ENCODE peak calls at places on chromosomes 11 and 22, in seven cellular contexts. F is IMR-90, C is mesendoderm, W is mesenchymal stem cell, B is trophoblast cell, D is H9, R is H1. L is an unnamed sample.

GRCh38 chr11:38460901-38461300 is 1862.9 kb upstream of the RAG2 start:
- DNase-seq in C (no peak), D (no peak), W (peak; percentile 44), R (no peak), F (peak; percentile 41), B (no peak), L (no peak)

GRCh38 chr22:39707351-39707750 is 136.8 kb downstream of the CACNA1I start:
- DNase-seq in C (no peak), F (no peak), W (no peak), D (no peak), R (no peak), B (no peak), L (no peak)

GRCh38 chr11:105588001-105588400 is 21.9 kb upstream of the GRIA4 start:
- DNase-seq in W (peak; percentile 77), D (no peak), B (peak; percentile 14), F (peak; percentile 83), C (no peak), R (no peak), L (no peak)

GRCh38 chr11:111631666-111632039 is 29.4 kb downstream of the SIK2 start:
- DNase-seq in C (peak; percentile 22), W (peak; percentile 52), R (no peak), D (no peak), F (peak; percentile 88), B (peak; percentile 95), L (no peak)

GRCh38 chr11:99901175-99901574 is 785.9 kb upstream of the ARHGAP42 start:
- DNase-seq in W (no peak), D (no peak), F (no peak), C (no peak), B (no peak), R (no peak), L (no peak)

GRCh38 chr22:39266398-39267030 is 21.7 kb upstream of the PDGFB start:
- DNase-seq in C (no peak), D (no peak), F (peak; percentile 64), R (no peak), W (peak; percentile 44), B (peak; percentile 47), L (no peak)

GRCh38 chr11:34357646-34358257 is at the start of gene ABTB2:
- DNase-seq in R (peak; percentile 98), D (peak; percentile 98), W (peak; percentile 97), F (peak; percentile 96), C (peak; percentile 99), B (peak; percentile 98), L (peak; percentile 96)

GRCh38 chr11:12706531-12707499 is 32.6 kb downstream of the TEAD1 start:
- DNase-seq in R (no peak), D (no peak), C (no peak), B (no peak), W (no peak), F (no peak), L (no peak)

GRCh38 chr11:9838961-9839360 is 175.1 kb downstream of the SWAP70 start:
- DNase-seq in D (no peak), F (no peak), R (no peak), B (peak; percentile 88), C (peak; percentile 61), W (no peak), L (no peak)

DNA sequence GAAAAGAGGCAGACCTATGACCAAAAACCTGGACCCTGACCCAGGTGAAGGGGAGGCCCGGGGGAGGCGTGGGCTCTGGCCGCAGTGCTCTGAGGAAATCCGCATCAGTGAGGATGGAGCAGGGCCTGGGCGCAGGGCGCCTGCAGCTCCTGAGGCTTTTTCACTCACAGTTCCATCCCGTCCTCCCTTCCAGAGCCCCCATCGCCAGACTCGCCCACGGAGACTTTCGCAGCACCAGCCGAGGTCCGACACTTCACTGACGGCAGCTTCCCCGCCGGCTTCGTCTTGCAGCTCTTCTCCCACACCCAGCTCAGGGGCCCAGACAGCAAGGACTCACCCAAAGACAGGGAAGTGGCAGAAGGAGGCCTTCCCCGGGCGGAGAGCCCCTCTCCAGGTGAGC is 5.4 kb downstream of the SPINDOC start:
- DNase-seq in D (no peak), B (no peak), W (no peak), C (no peak), R (no peak), F (no peak), L (no peak)
- H3K4ac ChIP-seq in D (no peak overlapping the region), B (no peak overlapping the region), W (no peak overlapping the region), C (no peak overlapping the region), R (no peak overlapping the region), F (no peak overlapping the region), L (no peak overlapping the region)

GRCh38 chr22:37244114-37244921 is at the start of gene RAC2:
- DNase-seq in W (peak; percentile 72), C (peak; percentile 58), R (no peak), F (peak; percentile 57), B (no peak), D (peak; percentile 73), L (no peak)

GRCh38 chr22:37245740-37246139 is 1.7 kb upstream of the RAC2 start:
- DNase-seq in B (no peak), R (no peak), W (no peak), F (peak; percentile 37), C (no peak), D (no peak), L (no peak)

GRCh38 chr22:37249946-37250345 is 5.9 kb upstream of the RAC2 start:
- DNase-seq in R (no peak), F (no peak), B (no peak), D (peak; percentile 40), W (no peak), C (peak; percentile 41), L (no peak)

GRCh38 chr22:37244922-37245722 is 1.1 kb upstream of the RAC2 start:
- DNase-seq in R (no peak), F (no peak), C (no peak), B (no peak), W (no peak), D (no peak), L (no peak)

DNA sequence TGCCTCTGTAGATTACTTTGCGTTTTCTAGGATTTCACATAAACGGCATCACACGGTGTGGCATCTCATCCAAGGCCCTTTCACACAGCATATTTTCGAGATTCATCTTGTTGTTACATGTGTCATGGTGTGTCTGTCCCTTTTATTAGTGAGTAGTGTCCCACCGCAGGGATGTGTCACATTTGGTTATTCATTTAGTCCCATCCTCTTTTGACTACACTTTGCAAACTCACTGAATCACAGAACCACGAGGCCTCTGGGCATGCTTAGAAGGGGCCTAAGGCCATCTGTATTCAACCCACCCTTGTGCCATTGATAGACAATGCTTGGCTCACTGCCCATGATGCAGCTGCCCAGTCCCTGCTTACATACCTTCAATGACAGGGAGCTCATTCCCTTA is 4.2 kb upstream of the RAC2 start:
- DNase-seq in C (no peak), D (no peak), F (no peak), W (no peak), B (no peak), R (no peak), L (no peak)
- H3K4me2 ChIP-seq in C (no peak overlapping the region), D (no peak overlapping the region), F (no peak overlapping the region), W (no peak overlapping the region), B (no peak overlapping the region), R (no peak overlapping the region), L (no peak overlapping the region)

DNA sequence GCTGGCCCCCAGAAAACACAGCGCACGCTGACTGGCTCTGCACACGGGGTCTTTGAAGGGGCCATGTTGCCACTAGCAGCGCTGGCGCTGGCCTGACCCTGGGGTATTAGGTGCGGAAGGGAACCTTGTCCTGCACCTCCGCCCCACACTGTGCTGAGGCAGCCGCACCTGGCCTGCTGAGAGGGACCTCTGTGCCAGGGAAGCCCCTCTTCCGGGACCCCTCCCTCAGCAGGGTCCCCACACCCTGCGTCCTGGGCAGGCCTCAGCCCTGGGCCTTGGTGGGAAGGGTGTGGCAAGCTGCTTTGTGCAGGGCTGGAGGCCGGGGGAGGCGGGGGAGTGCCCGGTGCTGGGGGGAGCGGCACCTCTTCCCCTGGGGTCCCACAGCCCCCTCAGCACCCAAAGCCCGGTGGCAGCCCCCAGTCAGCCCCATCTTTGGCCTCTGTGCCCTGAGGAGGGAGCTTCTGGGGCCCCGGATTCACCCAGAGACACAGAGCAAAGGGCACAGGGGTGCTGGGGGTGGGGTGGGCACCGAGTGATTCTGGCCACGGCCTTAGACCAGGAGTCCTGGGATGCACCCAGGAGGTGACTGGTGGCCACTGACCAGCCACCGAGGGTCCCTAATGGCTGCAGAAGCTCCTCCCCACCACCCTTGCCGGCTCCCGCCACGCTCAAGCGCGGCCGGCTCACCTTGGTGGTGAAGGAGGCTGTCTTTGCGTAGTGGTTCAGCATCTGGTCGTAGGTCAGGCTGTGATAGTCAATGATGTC is 11.4 kb downstream of the TTLL8 start:
- DNase-seq in W (no peak), C (no peak), B (no peak), F (no peak), R (no peak), D (no peak), L (no peak)
- H3K4ac ChIP-seq in W (no peak overlapping the region), C (no peak overlapping the region), B (no peak overlapping the region), F (no peak overlapping the region), R (no peak overlapping the region), D (no peak overlapping the region), L (no peak overlapping the region)

GRCh38 chr22:33888821-33889220 is 31.5 kb downstream of the LARGE1 start:
- DNase-seq in B (no peak), C (no peak), W (no peak), F (no peak), D (no peak), R (no peak), L (no peak)
- H3K4me2 ChIP-seq in B (no peak overlapping the region), C (no peak overlapping the region), W (no peak overlapping the region), F (no peak overlapping the region), D (no peak overlapping the region), R (no peak overlapping the region), L (no peak overlapping the region)

GRCh38 chr11:73597956-73598718 is at the start of gene FAM168A:
- DNase-seq in W (peak; percentile 98), C (peak; percentile 99), D (peak; percentile 96), R (peak; percentile 89), B (peak; percentile 93), F (peak; percentile 97), L (peak; percentile 97)
- H3K4ac ChIP-seq in W (peak within 1 kb of the TSS; percentile 97), C (peak within 1 kb of the TSS; percentile 77), D (no peak within 1 kb of the TSS), R (no peak within 1 kb of the TSS), B (peak within 1 kb of the TSS; percentile 49), F (peak within 1 kb of the TSS; percentile 99), L (peak within 1 kb of the TSS; percentile 89)

L was measured in neuronal stem cell.